ENCODE peak calls at places on chromosomes 3 and 15, in nine cellular contexts. V is activated naive CD8-positive, alpha-beta T cell treated with anti-CD3 and anti-CD28 coated beads for 36 hours; N is GM12865; H is posterior cingulate gyrus; E is body of pancreas; K is fibroblast of lung; Q is upper lobe of left lung; P is activated CD4-positive, alpha-beta T cell treated with anti-CD3 and anti-CD28 coated beads, Interleukin-2, amount 50 U/mL, for 24 hours; A is activated B cell treated with CpG ODN at 0.5 μM for 24 hours. S is an unnamed sample.

GRCh38 chr15:70066422-70066821 is 31.3 kb downstream of the TLE3 start:
- DNase-seq in V (no peak), K (no peak), E (no peak), Q (no peak), A (no peak), H (peak), N (no peak), P (no peak), S (no peak)

GRCh38 chr3:40845447-40845846 is 320.7 kb downstream of the ZNF621 start:
- DNase-seq in A (no peak), V (no peak), P (no peak), K (no peak), N (no peak), H (no peak), Q (no peak), E (no peak), S (no peak)

GRCh38 chr3:39920271-39920670 is 110.9 kb downstream of the MYRIP start:
- DNase-seq in P (no peak), Q (no peak), E (no peak), A (no peak), K (no peak), V (no peak), N (no peak), H (no peak), S (no peak)

GRCh38 chr3:144029769-144030168 is 58.1 kb downstream of the DIPK2A start:
- DNase-seq in K (no peak), E (no peak), P (no peak), Q (no peak), A (no peak), H (no peak), N (no peak), V (no peak), S (no peak)

GRCh38 chr15:64460737-64461576 is 579 bp downstream of the ZNF609 start:
- DNase-seq in K (peak), H (no peak), V (peak), N (peak), E (peak), P (peak), Q (no peak), A (no peak), S (peak)

GRCh38 chr3:12449889-12450682 is 34.2 kb upstream of the TSEN2 start:
- DNase-seq in P (no peak), K (no peak), N (no peak), A (no peak), H (no peak), V (no peak), E (no peak), Q (no peak), S (no peak)

GRCh38 chr3:43612439-43612838 is 9.4 kb downstream of the ANO10 start:
- DNase-seq in H (no peak), E (no peak), P (no peak), N (no peak), A (no peak), V (no peak), Q (no peak), K (no peak), S (no peak)

GRCh38 chr15:101070502-101071273 is 151.5 kb downstream of the LRRK1 start:
- DNase-seq in E (no peak), N (no peak), P (no peak), Q (no peak), H (peak), A (no peak), K (peak), V (no peak), S (no peak)

GRCh38 chr3:66481071-66482001 is 19.5 kb downstream of the LRIG1 start:
- DNase-seq in V (no peak), K (peak), Q (no peak), H (no peak), A (no peak), E (peak), P (no peak), N (no peak), S (no peak)

GRCh38 chr15:80778964-80779657 is at the start of gene CEMIP:
- DNase-seq in Q (peak), A (peak), K (peak), N (peak), V (peak), E (peak), P (no peak), H (peak), S (peak)

GRCh38 chr3:150412599-150413069 is 4.5 kb downstream of the TSC22D2 start:
- DNase-seq in E (no peak), N (peak), Q (no peak), K (peak), V (no peak), H (no peak), P (no peak), A (no peak), S (no peak)

GRCh38 chr3:117885046-117885445 is 1149.6 kb downstream of the IGSF11 start:
- DNase-seq in K (peak), N (peak), V (no peak), E (no peak), A (no peak), H (no peak), P (no peak), Q (no peak), S (no peak)

GRCh38 chr15:70411464-70411863 is 313.7 kb upstream of the TLE3 start:
- DNase-seq in E (no peak), N (no peak), H (no peak), K (no peak), Q (no peak), A (no peak), P (no peak), V (no peak), S (no peak)

GRCh38 chr3:86913160-86913559 is 77.8 kb downstream of the VGLL3 start:
- DNase-seq in K (no peak), P (no peak), V (no peak), Q (no peak), H (no peak), E (no peak), A (no peak), N (no peak), S (no peak)

GRCh38 chr15:100264994-100265640 is 76.7 kb downstream of the ADAMTS17 start:
- DNase-seq in H (no peak), V (no peak), E (peak), K (no peak), P (no peak), Q (peak), N (no peak), A (no peak), S (no peak)

GRCh38 chr3:168040624-168041208 is 55.0 kb downstream of the GOLIM4 start:
- DNase-seq in A (no peak), E (no peak), V (no peak), K (peak), Q (no peak), P (no peak), H (no peak), N (peak), S (no peak)

GRCh38 chr3:59261009-59261408 is 211.2 kb upstream of the CFAP20DC start:
- DNase-seq in H (no peak), A (no peak), V (no peak), Q (no peak), N (no peak), K (no peak), E (no peak), P (no peak), S (no peak)

GRCh38 chr3:9690451-9691450 is 12.9 kb upstream of the CPNE9 start:
- DNase-seq in A (peak), V (no peak), H (peak), N (peak), E (no peak), Q (no peak), P (no peak), K (no peak), S (peak)